ENCODE peak calls at places on chromosomes 4 and X, in four cellular contexts. One of them, this sample, is unnamed.
A peak's percentile ranks its signal among the peaks of the same experiment; 100 is the strongest.

GRCh38 chrX:96685205-96686099 is 810 bp downstream of the DIAPH2 start:
- DNase-seq in endothelial cell: peak; percentile 11
- DNase-seq in transverse colon: peak; percentile 45
- DNase-seq in tibial nerve: peak; percentile 27
- DNase-seq in this sample: peak; percentile 24

GRCh38 chr4:38114435-38114834 is 154.2 kb downstream of the PTTG2 start:
- DNase-seq in endothelial cell: peak; percentile 12
- DNase-seq in transverse colon: no peak
- DNase-seq in tibial nerve: no peak
- DNase-seq in this sample: no peak

GRCh38 chr4:79015406-79015805 is 76.2 kb upstream of the PAQR3 start:
- DNase-seq in tibial nerve: no peak
- DNase-seq in endothelial cell: no peak
- DNase-seq in transverse colon: no peak
- DNase-seq in this sample: no peak

GRCh38 chr4:10534820-10535219 is 77.6 kb upstream of the ZNF518B start:
- DNase-seq in tibial nerve: no peak
- DNase-seq in endothelial cell: no peak
- DNase-seq in transverse colon: no peak
- DNase-seq in this sample: no peak

GRCh38 chr4:87734936-87735335 is 64.4 kb upstream of the IBSP start:
- DNase-seq in endothelial cell: no peak
- DNase-seq in transverse colon: no peak
- DNase-seq in tibial nerve: no peak
- DNase-seq in this sample: no peak

GRCh38 chrX:117376460-117376859 is 740.1 kb downstream of the KLHL13 start:
- DNase-seq in endothelial cell: no peak
- DNase-seq in tibial nerve: no peak
- DNase-seq in transverse colon: no peak
- DNase-seq in this sample: no peak

GRCh38 chr4:184802203-184803015 is 23.4 kb downstream of the ACSL1 start:
- DNase-seq in endothelial cell: no peak
- DNase-seq in transverse colon: no peak
- DNase-seq in tibial nerve: no peak
- DNase-seq in this sample: no peak

GRCh38 chr4:42881262-42881661 is 11.3 kb upstream of the GRXCR1 start:
- DNase-seq in endothelial cell: no peak
- DNase-seq in transverse colon: no peak
- DNase-seq in tibial nerve: no peak
- DNase-seq in this sample: no peak

GRCh38 chrX:11893933-11894710 is 136.1 kb downstream of the MSL3 start:
- DNase-seq in tibial nerve: no peak
- DNase-seq in transverse colon: no peak
- DNase-seq in endothelial cell: no peak
- DNase-seq in this sample: no peak

GRCh38 chr4:147596377-147596776 is 20.8 kb upstream of the TMEM184C start:
- DNase-seq in tibial nerve: no peak
- DNase-seq in endothelial cell: no peak
- DNase-seq in transverse colon: no peak
- DNase-seq in this sample: no peak

GRCh38 chrX:31166416-31166815 is 94.6 kb upstream of the FTHL17 start:
- DNase-seq in endothelial cell: no peak
- DNase-seq in tibial nerve: no peak
- DNase-seq in transverse colon: no peak
- DNase-seq in this sample: no peak

GRCh38 chr4:176744091-176744490 is 48.6 kb downstream of the VEGFC start:
- DNase-seq in tibial nerve: no peak
- DNase-seq in endothelial cell: no peak
- DNase-seq in transverse colon: no peak
- DNase-seq in this sample: no peak

GRCh38 chr4:55947912-55948725 is 626 bp upstream of the CEP135 start:
- DNase-seq in endothelial cell: peak; percentile 7
- DNase-seq in transverse colon: no peak
- DNase-seq in tibial nerve: peak; percentile 11
- DNase-seq in this sample: peak; percentile 35

GRCh38 chrX:37685452-37686347 is at the start of gene XK:
- DNase-seq in tibial nerve: no peak
- DNase-seq in endothelial cell: peak; percentile 45
- DNase-seq in transverse colon: peak; percentile 71
- DNase-seq in this sample: peak; percentile 75

GRCh38 chr4:112296949-112297483 is at the start of gene ALPK1:
- DNase-seq in tibial nerve: peak; percentile 48
- DNase-seq in endothelial cell: no peak
- DNase-seq in transverse colon: no peak
- DNase-seq in this sample: peak; percentile 22

GRCh38 chr4:7210818-7211217 is 18.5 kb downstream of the SORCS2 start:
- DNase-seq in transverse colon: no peak
- DNase-seq in endothelial cell: no peak
- DNase-seq in tibial nerve: no peak
- DNase-seq in this sample: no peak

DNA sequence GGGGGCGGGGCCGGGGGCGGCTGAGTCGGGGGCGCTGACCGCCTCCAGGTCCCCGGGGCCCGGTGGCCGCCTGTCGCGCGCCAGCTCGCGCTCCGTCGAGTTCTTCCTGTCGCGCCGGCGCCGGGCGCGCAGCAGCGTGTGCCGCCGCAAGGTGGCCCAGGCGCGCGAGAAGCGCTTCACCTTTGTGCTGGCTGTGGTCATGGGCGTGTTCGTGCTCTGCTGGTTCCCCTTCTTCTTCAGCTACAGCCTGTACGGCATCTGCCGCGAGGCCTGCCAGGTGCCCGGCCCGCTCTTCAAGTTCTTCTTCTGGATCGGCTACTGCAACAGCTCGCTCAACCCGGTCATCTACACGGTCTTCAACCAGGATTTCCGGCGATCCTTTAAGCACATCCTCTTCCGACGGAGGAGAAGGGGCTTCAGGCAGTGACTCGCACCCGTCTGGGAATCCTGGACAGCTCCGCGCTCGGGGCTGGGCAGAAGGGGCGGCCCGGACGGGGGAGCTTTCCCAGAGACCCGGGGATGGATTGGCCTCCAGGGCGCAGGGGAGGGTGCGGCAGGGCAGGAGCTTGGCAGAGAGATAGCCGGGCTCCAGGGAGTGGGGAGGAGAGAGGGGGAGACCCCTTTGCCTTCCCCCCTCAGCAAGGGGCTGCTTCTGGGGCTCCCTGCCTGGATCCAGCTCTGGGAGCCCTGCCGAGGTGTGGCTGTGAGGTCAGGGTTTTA is 1.5 kb downstream of the ADRA2C start:
- DNase-seq in transverse colon: peak; percentile 15
- DNase-seq in tibial nerve: no peak
- DNase-seq in endothelial cell: peak; percentile 53
- DNase-seq in this sample: peak; percentile 35
- TF ChIP-seq CTCF in transverse colon: no peak
- TF ChIP-seq CTCF in tibial nerve: no peak
- TF ChIP-seq CTCF in endothelial cell: no peak
- TF ChIP-seq CTCF in this sample: no peak

GRCh38 chr4:19309365-19309764 is 942.3 kb upstream of the SLIT2 start:
- DNase-seq in tibial nerve: no peak
- DNase-seq in transverse colon: no peak
- DNase-seq in endothelial cell: no peak
- DNase-seq in this sample: no peak
- TF ChIP-seq CTCF in tibial nerve: no peak
- TF ChIP-seq CTCF in transverse colon: no peak
- TF ChIP-seq CTCF in endothelial cell: no peak
- TF ChIP-seq CTCF in this sample: no peak

GRCh38 chrX:92232182-92232581 is 453.0 kb downstream of the PCDH11X start:
- DNase-seq in tibial nerve: no peak
- DNase-seq in endothelial cell: peak; percentile 2
- DNase-seq in transverse colon: no peak
- DNase-seq in this sample: no peak
- TF ChIP-seq CTCF in tibial nerve: no peak
- TF ChIP-seq CTCF in endothelial cell: peak; percentile 42
- TF ChIP-seq CTCF in transverse colon: peak; percentile 18
- TF ChIP-seq CTCF in this sample: no peak

GRCh38 chr4:66741081-66741480 is 804.2 kb downstream of the CENPC start:
- DNase-seq in transverse colon: no peak
- DNase-seq in tibial nerve: no peak
- DNase-seq in endothelial cell: no peak
- DNase-seq in this sample: no peak
- TF ChIP-seq CTCF in transverse colon: no peak
- TF ChIP-seq CTCF in tibial nerve: no peak
- TF ChIP-seq CTCF in endothelial cell: no peak
- TF ChIP-seq CTCF in this sample: no peak

DNA sequence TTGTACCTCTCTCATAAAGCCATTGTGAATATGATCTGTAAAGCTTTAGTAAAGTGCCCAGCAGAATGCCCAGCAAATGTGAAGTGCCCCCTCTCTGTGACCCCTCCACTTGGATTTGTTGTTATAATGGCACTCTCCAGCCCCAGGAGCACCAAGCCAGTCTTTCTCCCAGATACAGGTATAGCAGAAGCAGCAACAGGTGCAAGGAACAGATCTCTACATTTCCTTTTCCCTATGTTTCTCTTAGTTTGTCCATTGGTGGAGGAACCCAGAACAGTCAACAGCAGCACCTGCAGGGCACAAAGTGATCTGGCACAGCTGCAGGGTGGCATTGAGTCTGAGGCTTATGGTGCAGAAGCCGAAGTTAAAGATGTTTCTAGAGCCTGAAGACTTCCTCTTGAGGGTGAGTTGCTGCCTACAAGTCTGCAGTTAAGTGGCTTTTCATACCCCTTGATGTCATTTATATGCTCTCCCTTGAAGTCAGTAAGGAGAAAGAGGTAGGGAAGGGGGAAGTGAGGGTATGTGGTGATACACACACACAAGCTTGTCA is 16.1 kb upstream of the CXCL3 start:
- DNase-seq in endothelial cell: no peak
- DNase-seq in tibial nerve: no peak
- DNase-seq in transverse colon: no peak
- DNase-seq in this sample: no peak
- TF ChIP-seq CTCF in endothelial cell: no peak
- TF ChIP-seq CTCF in tibial nerve: no peak
- TF ChIP-seq CTCF in transverse colon: no peak
- TF ChIP-seq CTCF in this sample: no peak

GRCh38 chr4:48779095-48779997 is 733 bp downstream of the FRYL start:
- DNase-seq in tibial nerve: peak; percentile 10
- DNase-seq in endothelial cell: peak; percentile 73
- DNase-seq in transverse colon: peak; percentile 68
- DNase-seq in this sample: peak; percentile 52
- TF ChIP-seq CTCF in tibial nerve: no peak
- TF ChIP-seq CTCF in endothelial cell: no peak
- TF ChIP-seq CTCF in transverse colon: no peak
- TF ChIP-seq CTCF in this sample: no peak

This sample was measured in Calu3.